ENCODE peak calls at places on chromosomes 4 and X, in six cellular contexts. R is mammary epithelial cell, P is IMR-90, B is fibroblast of lung, O is HCT116, D is H9. S is an unnamed sample. For H3K4me1, the result is how much of the 10 kb centered on the place peaks cover.

GRCh38 chr4:128751354-128751753 is 58.1 kb upstream of the JADE1 start:
- DNase-seq in R (no peak), P (no peak), B (peak), O (no peak), D (no peak), S (no peak)

GRCh38 chr4:80806472-80806871 is 224.0 kb upstream of the BMP3 start:
- DNase-seq in R (no peak), P (no peak), B (no peak), O (no peak), D (no peak), S (no peak)

GRCh38 chr4:85430226-85430625 is 44.7 kb upstream of the ARHGAP24 start:
- DNase-seq in R (no peak), P (no peak), B (no peak), O (no peak), D (no peak), S (no peak)

GRCh38 chr4:89685277-89685676 is 151.7 kb downstream of the SNCA start:
- DNase-seq in R (no peak), P (no peak), B (no peak), O (no peak), D (no peak), S (no peak)

GRCh38 chr4:84451546-84451945 is 47.5 kb downstream of the NKX6-1 start:
- DNase-seq in R (no peak), P (no peak), B (no peak), O (no peak), D (no peak), S (no peak)

GRCh38 chr4:141702472-141703182 is 66.2 kb downstream of the IL15 start:
- DNase-seq in R (no peak), P (peak), B (no peak), O (peak), D (peak), S (no peak)

GRCh38 chr4:68304731-68305130 is 45.2 kb downstream of the YTHDC1 start:
- DNase-seq in R (no peak), P (no peak), B (no peak), O (no peak), D (no peak), S (no peak)

GRCh38 chrX:56618250-56618649 is 54.8 kb downstream of the UBQLN2 start:
- DNase-seq in R (no peak), P (no peak), B (no peak), O (no peak), D (no peak), S (no peak)

GRCh38 chr4:54015421-54016065 is 48.9 kb downstream of the CHIC2 start:
- DNase-seq in R (no peak), P (no peak), B (no peak), O (no peak), D (peak), S (no peak)

GRCh38 chr4:145528601-145529000 is 46.9 kb downstream of the SMAD1 start:
- DNase-seq in R (no peak), P (no peak), B (no peak), O (no peak), D (no peak), S (no peak)

GRCh38 chrX:134418317-134419113 is 41.5 kb upstream of the HPRT1 start:
- DNase-seq in R (no peak), P (peak), B (no peak), O (no peak), D (no peak), S (no peak)

GRCh38 chr4:11543710-11544109 is 115.0 kb upstream of the HS3ST1 start:
- DNase-seq in R (peak), P (peak), B (peak), O (peak), D (no peak), S (peak)

GRCh38 chrX:53047228-53047627 is 1.4 kb upstream of the GPR173 start:
- DNase-seq in R (no peak), P (peak), B (no peak), O (no peak), D (no peak), S (no peak)

GRCh38 chr4:9833421-9833820 is 52.0 kb downstream of the DRD5 start:
- DNase-seq in R (no peak), P (no peak), B (no peak), O (no peak), D (no peak), S (no peak)

GRCh38 chrX:1444896-1445480 is 7.7 kb downstream of the ASMTL start:
- DNase-seq in R (no peak), P (no peak), B (no peak), O (no peak), D (peak), S (no peak)

GRCh38 chr4:61201562-61202099 is 1.5 kb downstream of the ADGRL3 start:
- DNase-seq in R (peak), P (no peak), B (peak), O (no peak), D (no peak), S (no peak)

GRCh38 chr4:93897559-93897958 is 69.0 kb downstream of the ATOH1 start:
- DNase-seq in R (peak), P (no peak), B (no peak), O (peak), D (no peak), S (no peak)

GRCh38 chr4:25233194-25233593 is 639 bp upstream of the PI4K2B start:
- DNase-seq in R (no peak), P (no peak), B (no peak), O (no peak), D (no peak), S (no peak)

GRCh38 chr4:2484993-2485392 is 16.1 kb downstream of the RNF4 start:
- DNase-seq in R (no peak), P (no peak), B (peak), O (no peak), D (no peak), S (no peak)

GRCh38 chr4:2417765-2418651 is at the start of gene ZFYVE28:
- DNase-seq in R (peak), P (no peak), B (no peak), O (no peak), D (no peak), S (no peak)

GRCh38 chr4:166169111-166169510 is 296.1 kb downstream of the TLL1 start:
- DNase-seq in R (peak), P (no peak), B (no peak), O (peak), D (peak), S (no peak)

GRCh38 chr4:173288296-173288695 is 45.9 kb downstream of the HMGB2 start:
- DNase-seq in R (peak), P (peak), B (peak), O (peak), D (peak), S (no peak)

GRCh38 chrX:70196961-70197805 is 19.9 kb downstream of the DGAT2L6 start:
- DNase-seq in R (peak), P (peak), B (peak), O (peak), D (peak), S (peak)

DNA sequence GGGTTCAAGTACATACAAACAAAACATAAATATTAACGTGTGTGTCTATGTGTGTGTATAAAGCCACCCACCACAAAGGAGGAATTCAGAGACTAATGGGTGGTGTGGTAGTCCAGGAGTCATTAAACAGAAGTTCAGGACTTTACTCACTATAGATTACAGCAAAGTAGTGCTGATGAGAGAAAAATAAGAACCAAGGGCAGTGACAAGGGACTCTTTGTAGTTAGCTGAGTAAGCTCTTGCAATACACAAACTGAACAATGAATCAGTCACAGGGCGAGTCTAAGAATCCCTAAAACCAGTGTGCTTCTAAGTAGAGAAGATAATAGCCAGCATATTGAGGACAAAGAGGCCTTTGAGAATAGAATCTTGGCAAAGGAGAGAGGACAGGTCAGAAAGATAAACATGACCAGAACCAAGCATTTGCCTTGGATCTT is 232.4 kb downstream of the PPP3CA start:
- DNase-seq in R (peak), P (peak), B (peak), O (peak), D (peak), S (peak)
- H3K9ac ChIP-seq in R (no peak), P (no peak), B (no peak), O (peak), D (no peak), S (no peak)

GRCh38 chr4:169840554-169840953 is 82.8 kb upstream of the HPF1 start:
- DNase-seq in R (no peak), P (no peak), B (no peak), O (no peak), D (no peak), S (no peak)
- H3K4me1 ChIP-seq in R (under half), P (under half), B (under half), O (under half), D (under half), S (under half)

GRCh38 chr4:110610940-110611785 is 11.7 kb downstream of the PITX2 start:
- DNase-seq in R (no peak), P (no peak), B (no peak), O (no peak), D (no peak), S (no peak)
- H3K9ac ChIP-seq in R (no peak), P (no peak), B (no peak), O (no peak), D (no peak), S (no peak)

GRCh38 chrX:130543603-130544002 is 141.8 kb downstream of the RBMX2 start:
- DNase-seq in R (no peak), P (no peak), B (no peak), O (no peak), D (no peak), S (no peak)
- H3K4me1 ChIP-seq in R (under half), P (under half), B (under half), O (under half), D (under half), S (under half)

GRCh38 chr4:41932988-41933387 is 2.2 kb upstream of the TMEM33 start:
- DNase-seq in R (no peak), P (no peak), B (no peak), O (no peak), D (no peak), S (no peak)

GRCh38 chr4:41933997-41934812 is 1.0 kb upstream of the TMEM33 start:
- DNase-seq in R (no peak), P (no peak), B (no peak), O (peak), D (peak), S (no peak)

GRCh38 chr4:41935652-41936021 is 408 bp downstream of the TMEM33 start:
- DNase-seq in R (peak), P (peak), B (no peak), O (peak), D (no peak), S (no peak)

GRCh38 chr4:41939016-41939623 is 3.9 kb downstream of the TMEM33 start:
- DNase-seq in R (peak), P (peak), B (no peak), O (no peak), D (no peak), S (peak)

DNA sequence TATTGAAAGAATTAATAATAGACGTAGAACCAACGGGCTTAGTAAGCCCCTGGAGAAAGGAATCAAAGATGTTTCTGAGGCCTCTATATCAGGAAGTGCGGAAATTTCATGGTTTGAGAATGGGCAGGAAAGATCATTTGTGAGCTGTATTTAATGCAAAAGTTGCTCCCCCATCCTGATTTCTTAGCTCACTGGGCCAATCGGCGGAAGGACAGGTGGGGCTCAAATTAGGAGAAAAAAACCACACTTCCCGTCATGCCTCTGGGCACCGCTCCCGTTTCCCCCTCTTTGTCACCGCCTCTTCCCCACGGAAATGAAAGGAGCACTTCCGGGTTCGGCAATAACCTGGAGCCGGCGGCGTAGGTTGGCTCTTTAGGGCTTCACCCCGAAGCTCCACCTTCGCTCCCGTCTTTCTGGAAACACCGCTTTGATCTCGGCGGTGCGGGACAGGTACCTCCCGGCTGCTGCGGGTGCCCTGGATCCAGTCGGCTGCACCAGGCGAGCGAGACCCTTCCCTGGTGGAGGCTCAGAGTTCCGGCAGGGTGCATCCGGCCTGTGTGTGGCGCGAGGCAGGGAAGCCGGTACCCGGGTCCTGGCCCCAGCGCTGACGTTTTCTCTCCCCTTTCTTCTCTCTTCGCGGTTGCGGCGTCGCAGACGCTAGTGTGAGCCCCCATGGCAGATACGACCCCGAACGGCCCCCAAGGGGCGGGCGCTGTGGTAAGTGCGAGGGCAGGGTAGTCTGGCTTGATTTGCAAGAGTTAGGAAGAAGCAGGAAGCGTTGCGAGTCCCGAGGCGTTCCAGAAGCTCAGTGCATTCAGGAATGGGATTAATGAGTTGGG is at the start of gene TMEM33:
- DNase-seq in R (peak), P (peak), B (peak), O (peak), D (peak), S (peak)
- H3K9ac ChIP-seq in R (peak), P (peak), B (peak), O (peak), D (peak), S (peak)

S was measured in keratinocyte.